ENCODE peak calls at places on chromosomes 5 and 9, in four cellular contexts. B, H, O and Z are unnamed samples.

GRCh38 chr9:93119703-93119952 is 14.4 kb downstream of the NINJ1 start:
- DNase-seq in O (no peak), B (no peak), H (no peak), Z (no peak)

GRCh38 chr9:87556039-87556438 is 58.4 kb downstream of the DAPK1 start:
- DNase-seq in H (no peak), O (no peak), B (no peak), Z (no peak)

GRCh38 chr5:36878421-36879088 is 2.0 kb downstream of the NIPBL start:
- DNase-seq in O (no peak), B (peak; percentile 43), H (peak; percentile 58), Z (no peak)

GRCh38 chr5:14059810-14060209 is 83.3 kb upstream of the TRIO start:
- DNase-seq in H (no peak), B (no peak), O (no peak), Z (no peak)

GRCh38 chr9:75071530-75072122 is 16.3 kb downstream of the NMRK1 start:
- DNase-seq in B (no peak), H (no peak), O (peak; percentile 91), Z (no peak)

GRCh38 chr5:166428264-166428663 is 1863.2 kb upstream of the WWC1 start:
- DNase-seq in H (no peak), B (no peak), O (no peak), Z (no peak)

GRCh38 chr5:121913397-121913796 is 48.4 kb upstream of the SRFBP1 start:
- DNase-seq in B (no peak), O (no peak), H (no peak), Z (no peak)

GRCh38 chr9:124279531-124280175 is 21.9 kb downstream of the NEK6 start:
- DNase-seq in O (no peak), B (no peak), H (no peak), Z (no peak)

GRCh38 chr5:179139111-179139935 is 79.2 kb downstream of the ZNF354C start:
- DNase-seq in O (no peak), B (no peak), H (no peak), Z (no peak)

GRCh38 chr9:110197330-110198187 is 10.4 kb downstream of the C9orf152 start:
- DNase-seq in H (no peak), O (peak; percentile 52), B (no peak), Z (no peak)

GRCh38 chr5:68409259-68409658 is 193.7 kb downstream of the PIK3R1 start:
- DNase-seq in B (no peak), O (no peak), H (no peak), Z (no peak)

GRCh38 chr9:6640268-6641072 is 5.1 kb downstream of the GLDC start:
- DNase-seq in H (peak; percentile 46), O (no peak), B (no peak), Z (no peak)

GRCh38 chr5:115033861-115034260 is 135.8 kb downstream of the TRIM36 start:
- DNase-seq in H (no peak), B (no peak), O (no peak), Z (no peak)

GRCh38 chr5:134738963-134739661 is 764 bp downstream of the CAMLG start:
- DNase-seq in O (peak; percentile 18), H (no peak), B (peak; percentile 41), Z (no peak)

GRCh38 chr9:93427655-93428379 is 23.7 kb upstream of the FAM120A start:
- DNase-seq in O (peak; percentile 54), B (no peak), H (no peak), Z (no peak)

GRCh38 chr5:130502702-130503101 is 598.4 kb downstream of the CHSY3 start:
- DNase-seq in H (no peak), O (no peak), B (no peak), Z (no peak)

GRCh38 chr5:153780876-153781275 is 257.8 kb downstream of the FAM114A2 start:
- DNase-seq in O (no peak), B (no peak), H (no peak), Z (no peak)

GRCh38 chr5:143403357-143403606 is 204 bp downstream of the NR3C1 start:
- DNase-seq in H (no peak), B (no peak), O (no peak), Z (no peak)

GRCh38 chr5:142215915-142216681 is 107.5 kb downstream of the NDFIP1 start:
- DNase-seq in O (peak; percentile 47), H (peak; percentile 92), B (no peak), Z (peak; percentile 60)

GRCh38 chr9:34158362-34158869 is 20.4 kb upstream of the UBAP1 start:
- DNase-seq in B (peak; percentile 64), O (peak; percentile 15), H (no peak), Z (no peak)

GRCh38 chr5:71828641-71829040 is 109.6 kb downstream of the CARTPT start:
- DNase-seq in H (no peak), O (no peak), B (no peak), Z (no peak)

GRCh38 chr5:84372066-84372700 is 12.5 kb downstream of the EDIL3 start:
- DNase-seq in B (no peak), O (no peak), H (no peak), Z (no peak)

GRCh38 chr5:73116506-73116905 is 3.9 kb upstream of the TMEM171 start:
- DNase-seq in H (no peak), B (no peak), O (no peak), Z (no peak)

GRCh38 chr9:136267261-136268111 is 21.9 kb upstream of the QSOX2 start:
- DNase-seq in B (peak; percentile 100), H (peak; percentile 92), O (peak; percentile 85), Z (peak; percentile 57)

GRCh38 chr5:106862450-106863193 is 808.1 kb downstream of the EFNA5 start:
- DNase-seq in B (no peak), H (no peak), O (no peak), Z (no peak)

GRCh38 chr9:17725399-17726010 is 146.6 kb downstream of the SH3GL2 start:
- DNase-seq in H (no peak), O (no peak), B (no peak), Z (no peak)

GRCh38 chr5:139742173-139742903 is 53.3 kb upstream of the PSD2 start:
- DNase-seq in H (no peak), O (no peak), B (no peak), Z (no peak)

GRCh38 chr9:79569814-79570448 is 1.8 kb upstream of the TLE4 start:
- DNase-seq in O (no peak), H (no peak), B (no peak), Z (no peak)

GRCh38 chr5:119400248-119400647 is 44.4 kb downstream of the TNFAIP8 start:
- DNase-seq in O (no peak), H (no peak), B (no peak), Z (no peak)

DNA sequence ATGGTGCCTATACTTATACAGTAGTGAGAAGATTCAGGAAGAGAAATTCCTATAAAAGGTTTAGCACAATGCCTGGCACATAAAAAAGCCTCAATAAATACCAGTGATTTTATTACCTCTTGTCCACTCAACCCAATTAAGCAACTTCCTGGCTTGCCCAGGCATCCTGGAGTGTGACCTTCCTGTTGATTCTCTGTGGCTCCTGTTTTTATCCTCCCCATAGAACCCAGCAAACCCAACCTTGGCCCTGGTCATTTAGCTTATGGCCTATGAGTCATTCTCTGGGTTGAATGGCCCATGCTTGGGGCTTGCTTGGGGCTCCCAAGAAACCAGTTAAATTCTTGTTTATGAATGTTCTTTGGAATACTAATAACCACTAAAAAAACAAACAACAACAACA is 21.4 kb upstream of the SPARC start:
- DNase-seq in B (no peak), H (no peak), O (peak; percentile 30), Z (no peak)
- TF ChIP-seq EP300 in B (no peak), H (no peak), O (no peak), Z (no peak)

GRCh38 chr5:138466058-138466899 is 1.0 kb downstream of the EGR1 start:
- DNase-seq in B (peak; percentile 50), H (no peak), O (peak; percentile 45), Z (no peak)

GRCh38 chr5:138465288-138466057 is at the start of gene EGR1:
- DNase-seq in H (peak; percentile 98), O (peak; percentile 95), B (peak; percentile 78), Z (peak; percentile 96)

GRCh38 chr5:138463335-138464017 is 1.8 kb upstream of the EGR1 start:
- DNase-seq in H (peak; percentile 84), O (peak; percentile 41), B (peak; percentile 30), Z (no peak)

GRCh38 chr5:138464018-138464387 is 1.3 kb upstream of the EGR1 start:
- DNase-seq in B (peak; percentile 91), O (peak; percentile 97), H (peak; percentile 98), Z (peak; percentile 88)

GRCh38 chr5:138464388-138465287 is 641 bp upstream of the EGR1 start:
- DNase-seq in H (peak; percentile 99), O (peak; percentile 98), B (peak; percentile 93), Z (peak; percentile 98)
- TF ChIP-seq EP300 in H (no peak), O (no peak), B (peak; percentile 31), Z (peak; percentile 92)

GRCh38 chr5:53031695-53032096 is 42.5 kb downstream of the ITGA2 start:
- DNase-seq in H (no peak), O (no peak), B (no peak), Z (no peak)
- TF ChIP-seq EP300 in H (no peak), O (no peak), B (no peak), Z (no peak)

DNA sequence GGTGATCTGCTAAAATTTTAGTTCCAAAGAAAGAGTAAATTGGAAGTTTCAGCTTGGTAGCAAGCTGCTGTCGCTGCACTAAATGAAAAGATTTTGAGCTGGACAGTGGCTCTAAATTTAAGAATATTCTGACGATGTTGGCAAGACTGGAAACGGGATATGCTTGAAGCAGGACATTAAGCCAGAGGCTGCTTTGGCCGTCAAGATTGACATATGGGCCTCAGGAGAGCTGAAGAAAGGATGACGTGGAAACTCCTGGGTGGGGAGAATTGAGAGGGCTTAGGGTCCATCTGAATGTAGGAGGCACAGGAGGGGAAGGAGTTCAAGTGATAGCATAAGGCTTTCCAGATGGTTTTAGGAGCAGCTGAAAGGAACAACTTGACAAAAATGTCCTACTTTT is 108.8 kb downstream of the PAPPA start:
- DNase-seq in H (no peak), O (no peak), B (no peak), Z (no peak)
- TF ChIP-seq EP300 in H (no peak), O (no peak), B (no peak), Z (no peak)

DNA sequence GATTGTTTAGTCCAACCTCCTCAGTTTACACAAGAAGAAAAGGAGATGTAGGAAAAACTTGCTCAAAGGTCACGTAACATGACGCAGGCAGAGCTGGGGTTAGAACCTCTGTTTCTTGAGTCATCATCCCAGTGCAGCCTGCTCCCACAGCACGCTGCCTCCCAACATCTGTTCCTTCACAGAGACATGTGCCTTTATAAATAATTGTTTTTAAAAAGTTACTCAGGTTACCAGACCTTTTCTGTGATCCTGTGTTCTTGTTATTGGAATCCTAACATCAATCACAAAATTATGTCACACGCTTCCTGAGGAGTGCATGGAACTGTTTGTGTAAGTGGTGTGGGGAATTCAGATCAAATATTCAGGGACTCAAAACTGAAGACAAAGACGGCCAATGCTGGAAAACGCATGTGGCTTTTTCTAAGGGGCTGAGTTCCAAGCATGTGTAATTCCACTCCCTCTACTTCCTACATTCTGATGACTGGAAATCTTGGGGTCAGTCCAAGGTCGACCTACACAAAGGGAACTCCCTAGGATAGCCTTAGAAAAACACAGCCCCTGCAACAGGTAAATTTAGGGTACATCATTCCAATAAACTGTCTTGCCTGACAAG is 184.3 kb downstream of the TSSK1B start:
- DNase-seq in B (no peak), O (peak; percentile 28), H (peak; percentile 91), Z (peak; percentile 42)
- TF ChIP-seq EP300 in B (no peak), O (no peak), H (no peak), Z (peak; percentile 67)